ENCODE peak calls at places on chromosomes 4 and X, in six cellular contexts. V is breast epithelium, G is HCT116, D is ovary, A is A549, C is adrenal gland. O is an unnamed sample. For H3K4me1, the result is how much of the 10 kb centered on the place peaks cover.

GRCh38 chr4:11072426-11072825 is 356.3 kb downstream of the HS3ST1 start:
- DNase-seq in V (no peak), G (no peak), D (no peak), A (no peak), C (no peak), O (no peak)

GRCh38 chr4:94285666-94286065 is 57.0 kb downstream of the HPGDS start:
- DNase-seq in V (no peak), G (no peak), D (no peak), A (no peak), C (no peak), O (no peak)

GRCh38 chr4:94410678-94411206 is 41.0 kb upstream of the PDLIM5 start:
- DNase-seq in V (no peak), G (no peak), D (peak), A (peak), C (no peak), O (peak)

GRCh38 chrX:84219551-84219950 is 31.6 kb upstream of the RPS6KA6 start:
- DNase-seq in V (no peak), G (no peak), D (no peak), A (no peak), C (no peak), O (no peak)

GRCh38 chr4:24979554-24979953 is 51.2 kb downstream of the LGI2 start:
- DNase-seq in V (no peak), G (no peak), D (no peak), A (no peak), C (peak), O (no peak)

GRCh38 chrX:68254738-68255645 is 178.3 kb downstream of the OPHN1 start:
- DNase-seq in V (no peak), G (no peak), D (no peak), A (peak), C (no peak), O (no peak)

GRCh38 chrX:40082447-40083119 is 15.2 kb downstream of the BCOR start:
- DNase-seq in V (no peak), G (no peak), D (no peak), A (no peak), C (no peak), O (no peak)

GRCh38 chr4:158322119-158322518 is 111.8 kb downstream of the TMEM144 start:
- DNase-seq in V (no peak), G (no peak), D (no peak), A (no peak), C (no peak), O (no peak)

GRCh38 chr4:20249333-20249732 is 2.4 kb upstream of the SLIT2 start:
- DNase-seq in V (no peak), G (peak), D (no peak), A (no peak), C (no peak), O (no peak)

GRCh38 chr4:3729188-3729884 is 36.8 kb upstream of the ADRA2C start:
- DNase-seq in V (no peak), G (no peak), D (peak), A (no peak), C (no peak), O (no peak)

GRCh38 chr4:39305902-39306677 is 60.1 kb downstream of the RFC1 start:
- DNase-seq in V (no peak), G (no peak), D (no peak), A (no peak), C (no peak), O (no peak)

GRCh38 chrX:54182194-54182863 is 725 bp downstream of the FAM120C start:
- DNase-seq in V (peak), G (peak), D (peak), A (peak), C (peak), O (peak)

GRCh38 chrX:109036624-109037023 is 300.3 kb upstream of the IRS4 start:
- DNase-seq in V (no peak), G (no peak), D (no peak), A (no peak), C (no peak), O (no peak)

GRCh38 chrX:151680805-151681204 is 14.5 kb upstream of the PRRG3 start:
- DNase-seq in V (no peak), G (peak), D (no peak), A (peak), C (peak), O (peak)

GRCh38 chrX:154779261-154779660 is 16.6 kb downstream of the DKC1 start:
- DNase-seq in V (no peak), G (no peak), D (no peak), A (no peak), C (no peak), O (no peak)

GRCh38 chrX:110081320-110081719 is 78.4 kb downstream of the TMEM164 start:
- DNase-seq in V (no peak), G (no peak), D (no peak), A (no peak), C (no peak), O (no peak)

GRCh38 chr4:11228575-11228974 is 200.1 kb downstream of the HS3ST1 start:
- DNase-seq in V (no peak), G (no peak), D (no peak), A (no peak), C (no peak), O (no peak)

GRCh38 chrX:133989491-133989890 is 4.1 kb upstream of the GPC3 start:
- DNase-seq in V (no peak), G (no peak), D (no peak), A (no peak), C (no peak), O (no peak)

GRCh38 chr4:147723316-147723715 is 8.6 kb upstream of the ARHGAP10 start:
- DNase-seq in V (no peak), G (no peak), D (peak), A (no peak), C (no peak), O (no peak)

GRCh38 chr4:158131037-158131436 is 41.8 kb downstream of the GASK1B start:
- DNase-seq in V (no peak), G (no peak), D (no peak), A (no peak), C (no peak), O (no peak)

GRCh38 chr4:155653052-155653451 is 13.6 kb upstream of the GUCY1A1 start:
- DNase-seq in V (no peak), G (no peak), D (no peak), A (no peak), C (no peak), O (no peak)

GRCh38 chrX:1242901-1243402 is 25.7 kb upstream of the CSF2RA start:
- DNase-seq in V (no peak), G (no peak), D (no peak), A (no peak), C (no peak), O (no peak)

GRCh38 chr4:143506031-143506430 is 7.5 kb upstream of the SMARCA5 start:
- DNase-seq in V (no peak), G (no peak), D (no peak), A (no peak), C (no peak), O (no peak)
- TF ChIP-seq POLR2A in V (no peak), G (no peak), D (no peak), A (no peak), C (no peak), O (no peak)

GRCh38 chr4:184643726-184644125 is 5.5 kb downstream of the CASP3 start:
- DNase-seq in V (no peak), G (no peak), D (no peak), A (no peak), C (no peak), O (no peak)
- H3K4me1 ChIP-seq in V (under half), G (under half), D (under half), A (under half), C (half or more), O (under half)

GRCh38 chr4:111952708-111953107 is 192.5 kb upstream of the FAM241A start:
- DNase-seq in V (no peak), G (no peak), D (no peak), A (no peak), C (no peak), O (no peak)

GRCh38 chr4:111959202-111959601 is 186.1 kb upstream of the FAM241A start:
- DNase-seq in V (no peak), G (peak), D (no peak), A (peak), C (no peak), O (no peak)

GRCh38 chr4:111957992-111958391 is 187.3 kb upstream of the FAM241A start:
- DNase-seq in V (no peak), G (no peak), D (no peak), A (no peak), C (no peak), O (no peak)

GRCh38 chr4:111957131-111957530 is 188.1 kb upstream of the FAM241A start:
- DNase-seq in V (no peak), G (no peak), D (no peak), A (no peak), C (no peak), O (no peak)

DNA sequence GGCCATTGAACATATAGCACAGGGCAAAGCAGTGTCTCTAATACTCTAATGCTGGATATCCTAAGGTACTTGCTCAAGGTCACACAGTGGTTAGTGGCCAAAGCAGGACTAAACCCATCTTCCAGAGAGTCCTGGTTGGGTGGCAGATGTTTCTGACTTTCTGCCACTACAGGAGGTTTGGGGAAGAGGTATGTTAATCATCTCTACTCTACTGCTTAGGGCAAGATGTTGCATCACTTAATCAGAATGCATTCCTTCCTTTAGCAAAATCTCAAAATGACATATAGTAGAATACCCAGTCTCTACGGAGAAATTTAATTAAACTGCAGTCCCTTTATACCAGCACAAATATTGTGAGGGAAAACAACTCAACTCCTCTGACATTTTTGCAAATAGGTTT is 190.7 kb upstream of the FAM241A start:
- DNase-seq in V (no peak), G (no peak), D (no peak), A (no peak), C (no peak), O (no peak)
- TF ChIP-seq POLR2A in V (no peak), G (no peak), D (no peak), A (no peak), C (no peak), O (no peak)

GRCh38 chr4:85825937-85826678 is 351.2 kb downstream of the ARHGAP24 start:
- DNase-seq in V (no peak), G (no peak), D (no peak), A (peak), C (no peak), O (no peak)
- H3K4me1 ChIP-seq in V (under half), G (under half), D (under half), A (half or more), C (under half), O (under half)

O was measured in prostate gland.